ENCODE peak calls at places on chromosomes 16 and 17, in eight cellular contexts. P, A, F, E, M, D, W and T are unnamed samples.

GRCh38 chr16:4574919-4575705 is 19.0 kb downstream of the C16orf96 start:
- DNase-seq in E (peak), P (peak), M (no peak), F (no peak), D (no peak), W (no peak), A (no peak), T (no peak)

GRCh38 chr17:48246623-48247022 is 139.1 kb downstream of the SNX11 start:
- DNase-seq in D (no peak), E (no peak), M (no peak), P (no peak), W (no peak), A (peak), F (no peak), T (no peak)

GRCh38 chr16:1708083-1708767 is 2.2 kb downstream of the MAPK8IP3 start:
- DNase-seq in E (no peak), P (no peak), D (no peak), A (peak), M (no peak), W (no peak), F (no peak), T (no peak)

GRCh38 chr16:86638642-86639041 is 60.3 kb downstream of the FOXL1 start:
- DNase-seq in D (no peak), W (no peak), E (no peak), F (no peak), M (no peak), P (no peak), A (no peak), T (no peak)

GRCh38 chr16:49701867-49702494 is 153.9 kb downstream of the ZNF423 start:
- DNase-seq in W (peak), E (peak), F (peak), A (peak), P (peak), M (no peak), D (no peak), T (no peak)

GRCh38 chr17:34447406-34447805 is 84.4 kb upstream of the CCL1 start:
- DNase-seq in M (peak), F (no peak), E (no peak), W (no peak), A (no peak), D (no peak), P (no peak), T (no peak)

GRCh38 chr17:76969598-76970172 is 101.5 kb downstream of the MGAT5B start:
- DNase-seq in W (no peak), A (peak), D (no peak), E (peak), P (peak), M (no peak), F (no peak), T (no peak)

GRCh38 chr17:2924211-2924610 is 128.0 kb downstream of the RAP1GAP2 start:
- DNase-seq in F (no peak), E (peak), W (no peak), A (peak), M (no peak), D (no peak), P (peak), T (no peak)

GRCh38 chr16:56493131-56493530 is 26.7 kb downstream of the BBS2 start:
- DNase-seq in E (no peak), W (no peak), F (no peak), M (no peak), D (no peak), A (no peak), P (no peak), T (no peak)

GRCh38 chr17:81193470-81194224 is 27.6 kb upstream of the AATK start:
- DNase-seq in M (no peak), E (no peak), W (no peak), F (no peak), A (no peak), P (no peak), D (no peak), T (no peak)

GRCh38 chr17:8726951-8727555 is 17.6 kb downstream of the CCDC42 start:
- DNase-seq in A (peak), M (no peak), W (peak), F (no peak), D (peak), P (no peak), E (no peak), T (no peak)

GRCh38 chr16:87295259-87295658 is 21.9 kb downstream of the C16orf95 start:
- DNase-seq in P (peak), M (peak), D (no peak), F (no peak), E (peak), W (no peak), A (no peak), T (no peak)

GRCh38 chr17:63439682-63440081 is 6.4 kb downstream of the CYB561 start:
- DNase-seq in W (no peak), A (peak), E (no peak), P (no peak), M (peak), D (no peak), F (no peak), T (no peak)

GRCh38 chr16:53952215-53953208 is 248.6 kb downstream of the FTO start:
- DNase-seq in E (no peak), W (no peak), D (no peak), F (no peak), A (peak), M (peak), P (no peak), T (no peak)

GRCh38 chr17:67696347-67696746 is 21.4 kb upstream of the NOL11 start:
- DNase-seq in D (no peak), P (no peak), A (peak), M (no peak), F (no peak), W (no peak), E (no peak), T (no peak)

GRCh38 chr17:43444223-43445008 is 39.4 kb upstream of the DHX8 start:
- DNase-seq in P (no peak), W (no peak), M (no peak), F (no peak), D (no peak), E (no peak), A (peak), T (no peak)

GRCh38 chr17:19753049-19753444 is 4.9 kb upstream of the ALDH3A1 start:
- DNase-seq in F (peak), M (no peak), P (no peak), D (peak), E (no peak), A (peak), W (no peak), T (no peak)

GRCh38 chr17:12136646-12137045 is 116.0 kb downstream of the MAP2K4 start:
- DNase-seq in M (no peak), P (no peak), D (no peak), E (no peak), A (peak), F (no peak), W (no peak), T (no peak)

GRCh38 chr16:46908540-46909372 is 24.6 kb downstream of the GPT2 start:
- DNase-seq in W (no peak), M (peak), F (peak), D (peak), P (peak), A (peak), E (peak), T (peak)

GRCh38 chr17:80443916-80444708 is 29.1 kb downstream of the ENDOV start:
- DNase-seq in M (no peak), W (no peak), A (no peak), P (peak), D (no peak), F (no peak), E (peak), T (no peak)

GRCh38 chr17:79834575-79835469 is 4.4 kb downstream of the CBX4 start:
- DNase-seq in M (no peak), E (peak), A (no peak), D (no peak), W (no peak), P (peak), F (no peak), T (no peak)

GRCh38 chr16:87471278-87472141 is 21.3 kb downstream of the ZCCHC14 start:
- DNase-seq in A (no peak), P (no peak), M (no peak), W (no peak), E (peak), D (no peak), F (no peak), T (no peak)

GRCh38 chr17:61465550-61466237 is 13.5 kb downstream of the TBX4 start:
- DNase-seq in W (no peak), M (no peak), D (no peak), E (no peak), A (no peak), P (no peak), F (no peak), T (no peak)

GRCh38 chr17:41494524-41494923 is 4.8 kb upstream of the KRT36 start:
- DNase-seq in M (no peak), D (no peak), E (no peak), W (no peak), A (peak), F (no peak), P (no peak), T (no peak)

GRCh38 chr17:61809816-61810392 is 53.4 kb downstream of the BRIP1 start:
- DNase-seq in F (no peak), A (peak), M (no peak), W (no peak), D (peak), P (no peak), E (no peak), T (no peak)

GRCh38 chr16:15682105-15682570 is 32.1 kb downstream of the NDE1 start:
- DNase-seq in A (peak), P (peak), F (no peak), W (peak), D (peak), E (peak), M (no peak), T (peak)

GRCh38 chr17:49180303-49180702 is 30.1 kb downstream of the GNGT2 start:
- DNase-seq in D (peak), P (peak), F (peak), M (peak), W (peak), E (peak), A (peak), T (no peak)

GRCh38 chr17:80063815-80064585 is 27.6 kb downstream of the CCDC40 start:
- DNase-seq in A (peak), M (no peak), W (peak), D (peak), P (no peak), F (peak), E (no peak), T (peak)

GRCh38 chr17:64236827-64237403 is 26.1 kb downstream of the TEX2 start:
- DNase-seq in D (no peak), E (peak), F (no peak), W (no peak), P (peak), M (no peak), A (peak), T (no peak)

GRCh38 chr17:41586863-41587495 is at the start of gene KRT14:
- DNase-seq in P (no peak), E (no peak), A (peak), W (no peak), D (no peak), M (no peak), F (no peak), T (no peak)

GRCh38 chr17:41519501-41520224 is 973 bp upstream of the KRT15 start:
- DNase-seq in E (no peak), M (no peak), W (no peak), P (no peak), A (no peak), F (peak), D (no peak), T (no peak)

DNA sequence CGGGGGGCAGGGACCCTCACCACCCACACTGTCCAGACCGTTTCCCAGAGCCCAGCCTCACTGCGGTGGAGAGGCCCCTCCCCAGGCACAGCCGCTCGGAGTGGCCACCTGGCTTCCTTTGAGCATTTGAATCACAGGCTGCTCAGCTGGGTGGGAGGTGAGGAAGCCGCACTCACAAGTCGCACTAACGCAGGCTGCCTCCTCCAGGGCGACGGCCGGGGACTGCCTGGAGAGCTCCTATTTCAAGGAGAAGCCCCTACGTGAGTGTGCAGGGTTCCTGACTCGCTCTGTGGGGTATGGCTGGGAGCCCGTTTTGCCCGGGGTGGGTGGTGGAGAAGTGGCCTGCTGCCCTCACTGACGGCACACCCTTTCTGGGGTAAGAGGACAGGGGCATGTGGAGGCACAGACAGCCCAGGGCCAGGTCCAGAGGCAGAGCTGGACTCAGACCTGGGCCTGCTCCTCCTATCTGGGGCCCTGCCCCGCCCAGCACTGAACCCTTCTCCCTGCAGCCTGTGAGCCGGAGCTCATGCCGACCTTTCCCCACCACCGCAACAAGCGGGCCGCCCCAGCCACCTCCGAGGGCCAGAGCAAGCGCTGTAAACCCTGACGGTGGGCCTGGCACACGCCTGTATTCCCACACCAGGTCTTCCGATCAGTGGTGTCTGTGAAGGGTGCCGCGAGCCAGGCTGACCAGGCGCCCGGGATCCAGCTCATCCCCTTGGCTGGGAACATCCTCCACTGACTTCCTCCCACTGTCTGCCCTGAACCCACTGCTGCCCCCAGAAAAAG is 6.2 kb downstream of the SPATA2L start:
- DNase-seq in E (no peak), D (no peak), P (no peak), M (no peak), A (no peak), F (no peak), W (no peak), T (no peak)
- H3K4me3 ChIP-seq in E (no peak), D (no peak), P (no peak), M (no peak), A (no peak), F (no peak), W (no peak), T (no peak)

GRCh38 chr16:30016555-30017276 is 5.9 kb upstream of the DOC2A start:
- DNase-seq in W (no peak), D (no peak), P (no peak), M (no peak), F (no peak), A (no peak), E (no peak), T (no peak)

GRCh38 chr16:30017277-30017656 is 5.7 kb upstream of the C16orf92 start:
- DNase-seq in A (no peak), P (no peak), E (no peak), M (no peak), F (no peak), D (no peak), W (no peak), T (no peak)

GRCh38 chr16:30023586-30023985 is 588 bp downstream of the C16orf92 start:
- DNase-seq in W (no peak), F (no peak), A (no peak), E (no peak), D (no peak), M (no peak), P (no peak), T (no peak)

GRCh38 chr16:30022887-30023286 is at the start of gene C16orf92:
- DNase-seq in D (no peak), E (no peak), F (no peak), P (no peak), A (no peak), M (no peak), W (no peak), T (no peak)

DNA sequence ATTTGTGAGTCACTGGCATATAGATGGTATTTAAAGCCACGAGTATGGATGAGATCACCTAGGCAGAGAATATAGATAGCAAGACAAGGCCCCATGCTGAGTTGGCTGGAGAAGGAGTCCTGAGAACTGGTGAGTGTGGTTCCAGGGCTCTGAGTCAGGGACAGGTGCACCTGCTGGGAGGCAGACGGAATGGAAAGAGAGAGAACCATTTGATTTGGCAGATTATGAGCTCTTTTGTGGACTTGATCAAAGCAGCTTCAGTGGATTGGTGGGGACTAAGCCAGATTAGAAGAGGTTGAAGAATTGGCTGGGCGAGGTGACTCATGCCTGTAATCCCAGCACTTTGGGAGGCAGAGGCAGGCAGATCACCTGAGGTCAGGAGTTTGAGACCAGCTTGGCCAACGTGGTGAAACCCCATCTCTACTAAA is 4.3 kb upstream of the C16orf92 start:
- DNase-seq in W (no peak), M (no peak), E (no peak), D (no peak), F (no peak), P (no peak), A (peak), T (no peak)
- H3K27ac ChIP-seq in W (no peak), M (no peak), E (no peak), D (no peak), F (no peak), P (no peak), A (no peak), T (no peak)

DNA sequence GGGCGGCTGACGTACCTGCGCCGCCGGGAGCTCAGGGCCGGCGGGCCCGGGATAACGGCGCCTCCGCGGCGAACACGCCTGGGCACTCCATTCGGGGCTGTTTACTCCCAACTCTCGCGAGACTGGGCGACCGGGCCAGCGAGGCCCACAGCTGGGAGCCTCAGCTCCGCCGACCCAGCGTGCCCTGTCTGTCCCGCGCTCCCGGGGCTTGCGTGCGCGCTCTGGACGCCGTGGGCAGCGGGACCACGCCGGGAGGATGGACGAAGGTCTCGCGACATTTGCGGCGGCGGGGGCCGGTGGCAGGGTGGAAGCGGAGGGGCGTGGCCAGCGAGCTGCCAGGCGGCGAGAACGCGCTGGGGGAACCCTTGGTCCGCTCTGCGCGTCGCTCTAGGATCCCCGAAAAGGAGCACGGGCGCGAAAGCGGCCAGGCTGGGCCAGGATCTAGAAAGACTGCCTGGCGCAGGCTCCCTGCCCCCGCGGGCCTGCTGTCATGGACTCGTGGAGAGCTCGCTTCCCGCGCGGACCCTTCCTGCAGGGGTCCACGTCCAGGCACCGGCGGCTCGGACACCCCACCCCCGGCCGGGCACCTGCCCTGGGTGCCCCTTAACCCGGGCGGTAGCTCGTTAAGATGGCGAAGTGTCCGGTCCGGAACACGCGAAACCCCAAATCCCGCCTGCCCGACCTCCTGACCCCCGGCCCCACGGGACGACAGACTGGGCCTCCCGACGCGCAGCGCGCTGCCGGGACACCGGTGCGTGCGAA is at the start of gene MBTPS1:
- DNase-seq in W (peak), P (peak), F (peak), E (peak), D (peak), A (peak), M (peak), T (peak)
- TF ChIP-seq CTCF in W (peak), P (no peak), F (no peak), E (no peak), D (no peak), A (no peak), M (no peak), T (no peak)

DNA sequence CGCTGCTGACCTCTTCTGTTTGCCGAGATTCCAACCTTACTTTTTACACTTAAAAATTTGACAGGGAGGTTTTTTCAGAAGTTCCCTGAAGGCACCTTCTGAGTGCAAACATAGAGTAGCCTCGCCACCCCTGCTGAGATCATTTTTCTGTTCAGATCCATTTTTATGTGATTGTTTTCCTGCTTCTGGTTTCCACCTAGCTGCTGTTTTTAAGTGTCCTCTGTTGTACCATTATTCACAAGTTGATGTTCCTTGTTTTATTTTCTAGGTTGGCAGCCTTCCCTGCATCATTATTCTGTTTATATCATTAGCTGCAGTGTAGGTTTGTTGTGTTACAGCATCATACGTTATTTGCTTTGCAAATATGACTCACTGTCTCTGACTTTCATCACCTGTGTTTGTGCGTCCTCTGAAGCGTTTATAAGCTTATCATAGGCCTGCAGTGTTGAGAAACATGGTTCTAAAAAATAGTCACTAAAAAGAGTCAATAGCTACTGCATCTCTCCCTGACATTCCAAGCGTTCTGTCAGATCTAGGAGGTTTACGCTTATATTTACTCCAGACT is 116.9 kb upstream of the CLEC3A start:
- DNase-seq in A (peak), P (no peak), M (no peak), E (no peak), F (no peak), W (no peak), D (no peak), T (no peak)
- H3K4me3 ChIP-seq in A (no peak), P (no peak), M (no peak), E (no peak), F (no peak), W (no peak), D (no peak), T (no peak)